ENCODE peak calls at places on chromosomes 4 and X, in nine cellular contexts. One of them, this sample, is unnamed.

GRCh38 chr4:44446801-44447562 is 1.6 kb downstream of the KCTD8 start:
- DNase-seq in WERI-Rb-1: peak
- DNase-seq in brain microvascular endothelial cell: no peak
- DNase-seq in fibroblast of lung: no peak
- DNase-seq in CD8-positive, alpha-beta T cell: no peak
- DNase-seq in MCF 10A: no peak
- DNase-seq in colonic mucosa: peak
- DNase-seq in hepatocyte: peak
- DNase-seq in tibial artery: no peak
- DNase-seq in this sample: peak

GRCh38 chr4:4837316-4837715 is 22.1 kb upstream of the MSX1 start:
- DNase-seq in hepatocyte: no peak
- DNase-seq in brain microvascular endothelial cell: no peak
- DNase-seq in colonic mucosa: no peak
- DNase-seq in fibroblast of lung: no peak
- DNase-seq in MCF 10A: peak
- DNase-seq in tibial artery: no peak
- DNase-seq in CD8-positive, alpha-beta T cell: no peak
- DNase-seq in WERI-Rb-1: no peak
- DNase-seq in this sample: no peak

GRCh38 chr4:173125216-173125812 is 43.3 kb upstream of the GALNT7 start:
- DNase-seq in brain microvascular endothelial cell: no peak
- DNase-seq in WERI-Rb-1: no peak
- DNase-seq in colonic mucosa: no peak
- DNase-seq in tibial artery: no peak
- DNase-seq in fibroblast of lung: no peak
- DNase-seq in hepatocyte: no peak
- DNase-seq in MCF 10A: no peak
- DNase-seq in CD8-positive, alpha-beta T cell: no peak
- DNase-seq in this sample: no peak

GRCh38 chr4:3437998-3438846 is 3.5 kb upstream of the HGFAC start:
- DNase-seq in colonic mucosa: no peak
- DNase-seq in WERI-Rb-1: no peak
- DNase-seq in tibial artery: no peak
- DNase-seq in CD8-positive, alpha-beta T cell: no peak
- DNase-seq in fibroblast of lung: no peak
- DNase-seq in MCF 10A: no peak
- DNase-seq in brain microvascular endothelial cell: no peak
- DNase-seq in hepatocyte: no peak
- DNase-seq in this sample: peak

GRCh38 chr4:5965225-5965624 is 53.0 kb downstream of the C4orf50 start:
- DNase-seq in CD8-positive, alpha-beta T cell: no peak
- DNase-seq in MCF 10A: no peak
- DNase-seq in fibroblast of lung: no peak
- DNase-seq in colonic mucosa: no peak
- DNase-seq in WERI-Rb-1: no peak
- DNase-seq in hepatocyte: no peak
- DNase-seq in tibial artery: no peak
- DNase-seq in brain microvascular endothelial cell: no peak
- DNase-seq in this sample: no peak

GRCh38 chr4:19844436-19844835 is 407.3 kb upstream of the SLIT2 start:
- DNase-seq in CD8-positive, alpha-beta T cell: no peak
- DNase-seq in WERI-Rb-1: no peak
- DNase-seq in MCF 10A: peak
- DNase-seq in hepatocyte: no peak
- DNase-seq in colonic mucosa: no peak
- DNase-seq in tibial artery: no peak
- DNase-seq in fibroblast of lung: peak
- DNase-seq in brain microvascular endothelial cell: peak
- DNase-seq in this sample: no peak

GRCh38 chr4:47612116-47613023 is 127.3 kb downstream of the ATP10D start:
- DNase-seq in MCF 10A: no peak
- DNase-seq in tibial artery: no peak
- DNase-seq in colonic mucosa: no peak
- DNase-seq in fibroblast of lung: no peak
- DNase-seq in hepatocyte: no peak
- DNase-seq in brain microvascular endothelial cell: peak
- DNase-seq in WERI-Rb-1: no peak
- DNase-seq in CD8-positive, alpha-beta T cell: no peak
- DNase-seq in this sample: no peak

GRCh38 chr4:109979932-109980717 is 67.4 kb downstream of the EGF start:
- DNase-seq in CD8-positive, alpha-beta T cell: no peak
- DNase-seq in hepatocyte: peak
- DNase-seq in colonic mucosa: no peak
- DNase-seq in WERI-Rb-1: no peak
- DNase-seq in brain microvascular endothelial cell: peak
- DNase-seq in MCF 10A: no peak
- DNase-seq in fibroblast of lung: peak
- DNase-seq in tibial artery: no peak
- DNase-seq in this sample: no peak

GRCh38 chr4:88033309-88033708 is 25.9 kb downstream of the PKD2 start:
- DNase-seq in CD8-positive, alpha-beta T cell: peak
- DNase-seq in tibial artery: no peak
- DNase-seq in fibroblast of lung: peak
- DNase-seq in colonic mucosa: peak
- DNase-seq in brain microvascular endothelial cell: peak
- DNase-seq in MCF 10A: peak
- DNase-seq in hepatocyte: peak
- DNase-seq in WERI-Rb-1: peak
- DNase-seq in this sample: no peak

GRCh38 chr4:25814323-25814722 is 48.5 kb downstream of the SEL1L3 start:
- DNase-seq in colonic mucosa: no peak
- DNase-seq in fibroblast of lung: no peak
- DNase-seq in MCF 10A: no peak
- DNase-seq in hepatocyte: no peak
- DNase-seq in tibial artery: peak
- DNase-seq in CD8-positive, alpha-beta T cell: no peak
- DNase-seq in brain microvascular endothelial cell: peak
- DNase-seq in WERI-Rb-1: no peak
- DNase-seq in this sample: no peak

GRCh38 chr4:113434247-113434587 is 327.3 kb downstream of the CAMK2D start:
- DNase-seq in MCF 10A: no peak
- DNase-seq in WERI-Rb-1: no peak
- DNase-seq in fibroblast of lung: peak
- DNase-seq in CD8-positive, alpha-beta T cell: no peak
- DNase-seq in hepatocyte: no peak
- DNase-seq in brain microvascular endothelial cell: no peak
- DNase-seq in colonic mucosa: no peak
- DNase-seq in tibial artery: no peak
- DNase-seq in this sample: no peak

GRCh38 chrX:13028871-13029336 is 15.5 kb downstream of the FAM9C start:
- DNase-seq in tibial artery: no peak
- DNase-seq in hepatocyte: peak
- DNase-seq in MCF 10A: peak
- DNase-seq in brain microvascular endothelial cell: peak
- DNase-seq in colonic mucosa: no peak
- DNase-seq in WERI-Rb-1: no peak
- DNase-seq in CD8-positive, alpha-beta T cell: no peak
- DNase-seq in fibroblast of lung: no peak
- DNase-seq in this sample: no peak

GRCh38 chr4:54082168-54082567 is 17.8 kb upstream of the CHIC2 start:
- DNase-seq in MCF 10A: peak
- DNase-seq in colonic mucosa: peak
- DNase-seq in WERI-Rb-1: no peak
- DNase-seq in brain microvascular endothelial cell: peak
- DNase-seq in tibial artery: no peak
- DNase-seq in fibroblast of lung: peak
- DNase-seq in hepatocyte: peak
- DNase-seq in CD8-positive, alpha-beta T cell: no peak
- DNase-seq in this sample: no peak

GRCh38 chr4:123325241-123325681 is 71.3 kb upstream of the SPRY1 start:
- DNase-seq in fibroblast of lung: no peak
- DNase-seq in brain microvascular endothelial cell: no peak
- DNase-seq in MCF 10A: no peak
- DNase-seq in WERI-Rb-1: no peak
- DNase-seq in tibial artery: no peak
- DNase-seq in CD8-positive, alpha-beta T cell: no peak
- DNase-seq in colonic mucosa: no peak
- DNase-seq in hepatocyte: no peak
- DNase-seq in this sample: no peak

GRCh38 chr4:79163981-79164490 is 161.8 kb downstream of the NAA11 start:
- DNase-seq in CD8-positive, alpha-beta T cell: no peak
- DNase-seq in hepatocyte: no peak
- DNase-seq in WERI-Rb-1: no peak
- DNase-seq in tibial artery: no peak
- DNase-seq in fibroblast of lung: no peak
- DNase-seq in colonic mucosa: no peak
- DNase-seq in brain microvascular endothelial cell: no peak
- DNase-seq in MCF 10A: no peak
- DNase-seq in this sample: no peak

GRCh38 chrX:118560380-118560932 is 64.8 kb downstream of the DOCK11 start:
- DNase-seq in brain microvascular endothelial cell: no peak
- DNase-seq in WERI-Rb-1: no peak
- DNase-seq in colonic mucosa: no peak
- DNase-seq in fibroblast of lung: no peak
- DNase-seq in hepatocyte: no peak
- DNase-seq in tibial artery: no peak
- DNase-seq in CD8-positive, alpha-beta T cell: no peak
- DNase-seq in MCF 10A: no peak
- DNase-seq in this sample: no peak

GRCh38 chr4:120724656-120725055 is 197.9 kb downstream of the PRDM5 start:
- DNase-seq in tibial artery: no peak
- DNase-seq in colonic mucosa: no peak
- DNase-seq in WERI-Rb-1: no peak
- DNase-seq in fibroblast of lung: no peak
- DNase-seq in MCF 10A: no peak
- DNase-seq in CD8-positive, alpha-beta T cell: no peak
- DNase-seq in brain microvascular endothelial cell: no peak
- DNase-seq in hepatocyte: no peak
- DNase-seq in this sample: no peak

GRCh38 chr4:4364486-4365208 is 22.3 kb upstream of the NSG1 start:
- DNase-seq in hepatocyte: no peak
- DNase-seq in tibial artery: no peak
- DNase-seq in brain microvascular endothelial cell: no peak
- DNase-seq in WERI-Rb-1: no peak
- DNase-seq in fibroblast of lung: no peak
- DNase-seq in MCF 10A: no peak
- DNase-seq in CD8-positive, alpha-beta T cell: no peak
- DNase-seq in colonic mucosa: no peak
- DNase-seq in this sample: no peak

GRCh38 chrX:56783996-56784620 is 55.1 kb downstream of the NBDY start:
- DNase-seq in WERI-Rb-1: no peak
- DNase-seq in hepatocyte: no peak
- DNase-seq in colonic mucosa: no peak
- DNase-seq in CD8-positive, alpha-beta T cell: no peak
- DNase-seq in brain microvascular endothelial cell: no peak
- DNase-seq in MCF 10A: no peak
- DNase-seq in tibial artery: no peak
- DNase-seq in fibroblast of lung: no peak
- DNase-seq in this sample: no peak

GRCh38 chr4:71460368-71460767 is 121.5 kb downstream of the SLC4A4 start:
- DNase-seq in colonic mucosa: peak
- DNase-seq in WERI-Rb-1: peak
- DNase-seq in hepatocyte: no peak
- DNase-seq in fibroblast of lung: peak
- DNase-seq in brain microvascular endothelial cell: no peak
- DNase-seq in tibial artery: no peak
- DNase-seq in MCF 10A: no peak
- DNase-seq in CD8-positive, alpha-beta T cell: no peak
- DNase-seq in this sample: no peak

GRCh38 chrX:109384569-109385174 is 97.2 kb downstream of the GUCY2F start:
- DNase-seq in colonic mucosa: no peak
- DNase-seq in fibroblast of lung: peak
- DNase-seq in WERI-Rb-1: no peak
- DNase-seq in CD8-positive, alpha-beta T cell: no peak
- DNase-seq in hepatocyte: peak
- DNase-seq in brain microvascular endothelial cell: peak
- DNase-seq in MCF 10A: peak
- DNase-seq in tibial artery: no peak
- DNase-seq in this sample: no peak
- TF ChIP-seq CTCF in colonic mucosa: no peak
- TF ChIP-seq CTCF in fibroblast of lung: peak
- TF ChIP-seq CTCF in WERI-Rb-1: no peak
- TF ChIP-seq CTCF in CD8-positive, alpha-beta T cell: no peak
- TF ChIP-seq CTCF in hepatocyte: peak
- TF ChIP-seq CTCF in brain microvascular endothelial cell: peak
- TF ChIP-seq CTCF in MCF 10A: peak
- TF ChIP-seq CTCF in tibial artery: peak
- TF ChIP-seq CTCF in this sample: peak

DNA sequence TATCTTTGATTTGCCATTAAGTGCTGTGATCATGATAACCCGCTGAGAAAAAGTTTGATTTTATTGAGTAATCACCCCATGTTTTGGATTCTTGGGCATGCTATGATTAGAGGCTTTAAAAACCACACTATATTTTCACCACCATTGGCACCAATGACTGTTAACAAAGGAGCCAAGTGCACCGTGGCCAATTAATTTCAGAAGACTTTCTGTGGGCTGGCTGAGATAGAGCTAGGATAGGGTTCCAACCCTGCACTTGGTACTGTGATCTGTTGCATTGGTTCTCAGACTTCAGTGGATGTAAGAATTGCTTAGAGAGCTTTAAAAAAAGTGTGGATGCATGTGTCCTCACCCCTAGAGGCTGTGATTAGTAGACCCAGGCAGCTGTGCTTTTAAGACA is 32.4 kb downstream of the OCRL start:
- DNase-seq in hepatocyte: no peak
- DNase-seq in colonic mucosa: no peak
- DNase-seq in WERI-Rb-1: no peak
- DNase-seq in tibial artery: no peak
- DNase-seq in MCF 10A: no peak
- DNase-seq in brain microvascular endothelial cell: no peak
- DNase-seq in CD8-positive, alpha-beta T cell: no peak
- DNase-seq in fibroblast of lung: no peak
- DNase-seq in this sample: no peak
- TF ChIP-seq CTCF in hepatocyte: no peak
- TF ChIP-seq CTCF in colonic mucosa: no peak
- TF ChIP-seq CTCF in WERI-Rb-1: no peak
- TF ChIP-seq CTCF in tibial artery: no peak
- TF ChIP-seq CTCF in MCF 10A: no peak
- TF ChIP-seq CTCF in brain microvascular endothelial cell: no peak
- TF ChIP-seq CTCF in CD8-positive, alpha-beta T cell: no peak
- TF ChIP-seq CTCF in fibroblast of lung: no peak
- TF ChIP-seq CTCF in this sample: no peak

DNA sequence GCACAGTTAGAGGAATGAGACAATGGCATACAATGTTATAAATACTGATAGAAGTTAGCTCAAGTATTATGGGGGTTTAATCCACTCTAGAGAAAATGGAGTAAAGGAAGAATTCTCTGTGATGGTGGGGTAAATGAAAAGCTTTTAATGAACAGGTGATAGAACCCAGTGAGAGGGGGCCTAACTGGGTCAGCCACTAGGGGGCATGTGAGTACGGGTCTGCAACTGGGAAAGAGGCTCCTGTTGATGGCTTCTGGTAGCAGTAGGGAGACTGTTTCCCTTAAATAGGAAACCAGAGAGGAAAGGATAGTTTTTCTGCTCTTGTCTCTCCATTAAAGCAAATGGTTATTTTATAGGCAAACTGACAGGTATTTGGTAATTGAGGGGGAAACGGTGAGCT is 132.8 kb upstream of the GPR101 start:
- DNase-seq in tibial artery: no peak
- DNase-seq in MCF 10A: peak
- DNase-seq in fibroblast of lung: no peak
- DNase-seq in CD8-positive, alpha-beta T cell: no peak
- DNase-seq in WERI-Rb-1: peak
- DNase-seq in hepatocyte: peak
- DNase-seq in brain microvascular endothelial cell: no peak
- DNase-seq in colonic mucosa: peak
- DNase-seq in this sample: peak
- TF ChIP-seq CTCF in tibial artery: no peak
- TF ChIP-seq CTCF in MCF 10A: peak
- TF ChIP-seq CTCF in fibroblast of lung: no peak
- TF ChIP-seq CTCF in CD8-positive, alpha-beta T cell: no peak
- TF ChIP-seq CTCF in WERI-Rb-1: peak
- TF ChIP-seq CTCF in hepatocyte: peak
- TF ChIP-seq CTCF in brain microvascular endothelial cell: peak
- TF ChIP-seq CTCF in colonic mucosa: no peak
- TF ChIP-seq CTCF in this sample: peak

GRCh38 chr4:91502365-91502764 is 801.4 kb upstream of the GRID2 start:
- DNase-seq in MCF 10A: peak
- DNase-seq in fibroblast of lung: no peak
- DNase-seq in tibial artery: no peak
- DNase-seq in WERI-Rb-1: peak
- DNase-seq in hepatocyte: peak
- DNase-seq in brain microvascular endothelial cell: no peak
- DNase-seq in colonic mucosa: no peak
- DNase-seq in CD8-positive, alpha-beta T cell: no peak
- DNase-seq in this sample: no peak
- TF ChIP-seq CTCF in MCF 10A: no peak
- TF ChIP-seq CTCF in fibroblast of lung: no peak
- TF ChIP-seq CTCF in tibial artery: no peak
- TF ChIP-seq CTCF in WERI-Rb-1: peak
- TF ChIP-seq CTCF in hepatocyte: peak
- TF ChIP-seq CTCF in brain microvascular endothelial cell: no peak
- TF ChIP-seq CTCF in colonic mucosa: no peak
- TF ChIP-seq CTCF in CD8-positive, alpha-beta T cell: no peak
- TF ChIP-seq CTCF in this sample: peak

This sample was measured in glutamatergic neuron.